ENCODE peak calls at places on chromosomes 3 and 15, in seven cellular contexts. X is upper lobe of right lung, R is AG08395, B is globus pallidus, Q is osteocyte, F is COR-L47, O is tibial nerve. U is an unnamed sample.

GRCh38 chr15:84648539-84648938 is 5.5 kb downstream of the WDR73 start:
- DNase-seq in X (peak; percentile 86), R (no peak), B (no peak), Q (no peak), F (no peak), O (no peak), U (no peak)

GRCh38 chr15:40286061-40286532 is 3.2 kb upstream of the ANKRD63 start:
- DNase-seq in X (no peak), R (no peak), B (no peak), Q (no peak), F (no peak), O (no peak), U (no peak)

GRCh38 chr3:71441925-71442620 is 141.5 kb downstream of the FOXP1 start:
- DNase-seq in X (no peak), R (no peak), B (no peak), Q (no peak), F (no peak), O (no peak), U (no peak)

GRCh38 chr3:134459506-134460041 is 26.2 kb downstream of the ANAPC13 start:
- DNase-seq in X (no peak), R (no peak), B (no peak), Q (peak; percentile 17), F (no peak), O (no peak), U (peak; percentile 24)

GRCh38 chr15:92097473-92098178 is 244.1 kb downstream of the SLCO3A1 start:
- DNase-seq in X (no peak), R (peak; percentile 81), B (peak; percentile 70), Q (no peak), F (peak; percentile 30), O (no peak), U (peak; percentile 93)

GRCh38 chr3:52782412-52783210 is 5.2 kb downstream of the ITIH1 start:
- DNase-seq in X (peak; percentile 40), R (no peak), B (no peak), Q (no peak), F (no peak), O (no peak), U (peak; percentile 38)

GRCh38 chr3:120855665-120856437 is 52.2 kb upstream of the STXBP5L start:
- DNase-seq in X (no peak), R (peak; percentile 88), B (peak; percentile 7), Q (no peak), F (no peak), O (no peak), U (peak; percentile 61)

GRCh38 chr3:31343075-31343474 is 189.7 kb upstream of the STT3B start:
- DNase-seq in X (no peak), R (peak; percentile 64), B (no peak), Q (no peak), F (no peak), O (no peak), U (no peak)

GRCh38 chr3:107450254-107450653 is 72.5 kb upstream of the BBX start:
- DNase-seq in X (no peak), R (peak; percentile 35), B (no peak), Q (no peak), F (no peak), O (no peak), U (no peak)

GRCh38 chr3:161284989-161285388 is 63.9 kb downstream of the NMD3 start:
- DNase-seq in X (no peak), R (peak; percentile 15), B (no peak), Q (no peak), F (no peak), O (no peak), U (no peak)

GRCh38 chr3:78506038-78506437 is 1261.8 kb downstream of the ROBO1 start:
- DNase-seq in X (no peak), R (no peak), B (no peak), Q (no peak), F (no peak), O (no peak), U (no peak)

GRCh38 chr3:53161345-53161819 is 373 bp downstream of the PRKCD start:
- DNase-seq in X (peak; percentile 81), R (peak; percentile 29), B (no peak), Q (no peak), F (no peak), O (no peak), U (no peak)

GRCh38 chr3:195246608-195247007 is 24.4 kb downstream of the XXYLT1 start:
- DNase-seq in X (peak; percentile 20), R (no peak), B (no peak), Q (peak; percentile 72), F (no peak), O (no peak), U (peak; percentile 16)

GRCh38 chr3:41321642-41321980 is 122.3 kb downstream of the CTNNB1 start:
- DNase-seq in X (no peak), R (no peak), B (no peak), Q (no peak), F (no peak), O (no peak), U (no peak)

GRCh38 chr3:82814660-82815059 is 1053.2 kb upstream of the GBE1 start:
- DNase-seq in X (peak; percentile 26), R (no peak), B (no peak), Q (no peak), F (no peak), O (no peak), U (no peak)

GRCh38 chr3:154684021-154684420 is 254.0 kb upstream of the GPR149 start:
- DNase-seq in X (peak; percentile 33), R (no peak), B (no peak), Q (no peak), F (no peak), O (no peak), U (peak; percentile 85)

GRCh38 chr15:67520276-67520975 is 505 bp upstream of the C15orf61 start:
- DNase-seq in X (no peak), R (no peak), B (no peak), Q (no peak), F (no peak), O (no peak), U (no peak)

GRCh38 chr3:101816215-101817149 is 32.8 kb upstream of the NFKBIZ start:
- DNase-seq in X (no peak), R (peak; percentile 8), B (no peak), Q (no peak), F (no peak), O (no peak), U (no peak)

GRCh38 chr3:85041562-85042055 is 82.8 kb downstream of the CADM2 start:
- DNase-seq in X (no peak), R (no peak), B (no peak), Q (no peak), F (no peak), O (no peak), U (no peak)

GRCh38 chr3:139299261-139300132 is 44.3 kb upstream of the MRPS22 start:
- DNase-seq in X (no peak), R (no peak), B (no peak), Q (no peak), F (no peak), O (no peak), U (peak; percentile 82)

GRCh38 chr15:88477126-88477525 is 9.6 kb downstream of the MRPS11 start:
- DNase-seq in X (no peak), R (no peak), B (no peak), Q (no peak), F (no peak), O (no peak), U (no peak)

GRCh38 chr15:77839431-77839830 is 206.7 kb upstream of the LINGO1 start:
- DNase-seq in X (peak; percentile 41), R (no peak), B (no peak), Q (no peak), F (no peak), O (no peak), U (peak; percentile 22)

GRCh38 chr3:99315896-99316295 is 322.5 kb upstream of the COL8A1 start:
- DNase-seq in X (no peak), R (no peak), B (no peak), Q (no peak), F (no peak), O (no peak), U (no peak)

GRCh38 chr3:48595526-48596121 is 495 bp upstream of the COL7A1 start:
- DNase-seq in X (no peak), R (peak; percentile 95), B (no peak), Q (peak; percentile 93), F (no peak), O (no peak), U (peak; percentile 83)

GRCh38 chr3:79390352-79390751 is 377.4 kb downstream of the ROBO1 start:
- DNase-seq in X (no peak), R (no peak), B (no peak), Q (no peak), F (no peak), O (no peak), U (no peak)